ENCODE peak calls at places on chromosomes 13 and 19, in five cellular contexts. P is activated naive CD8-positive, alpha-beta T cell treated with anti-CD3 and anti-CD28 coated beads, Interleukin-2, amount 50 U/mL, for 24 hours; X is kidney tubule cell; O is hippocampal formation; E is fibroblast of the conjunctiva. R is an unnamed sample.

GRCh38 chr19:35044317-35045117 is 3.0 kb downstream of the HPN start:
- DNase-seq in P (peak), X (peak), E (no peak), O (peak), R (peak)

GRCh38 chr19:6608950-6609349 is 18.0 kb upstream of the CD70 start:
- DNase-seq in P (no peak), X (peak), O (no peak), E (no peak), R (no peak)

GRCh38 chr13:105918842-105919741 is 616.4 kb downstream of the EFNB2 start:
- DNase-seq in E (peak), O (no peak), X (peak), P (no peak), R (peak)

GRCh38 chr19:4914736-4915501 is 5.6 kb downstream of the UHRF1 start:
- DNase-seq in O (no peak), E (peak), P (peak), X (peak), R (peak)

GRCh38 chr13:61777902-61778301 is 362.3 kb upstream of the PCDH20 start:
- DNase-seq in X (no peak), P (no peak), E (no peak), O (no peak), R (no peak)

GRCh38 chr19:4304509-4305252 is at the start of gene FSD1:
- DNase-seq in O (peak), X (peak), P (peak), E (no peak), R (no peak)

GRCh38 chr19:1001538-1002166 is 1.4 kb downstream of the GRIN3B start:
- DNase-seq in E (no peak), X (peak), O (no peak), P (peak), R (no peak)

GRCh38 chr13:40806241-40806640 is 16.8 kb downstream of the SLC25A15 start:
- DNase-seq in O (no peak), X (no peak), P (no peak), E (no peak), R (no peak)

GRCh38 chr13:27783111-27783510 is 9.2 kb upstream of the GSX1 start:
- DNase-seq in P (no peak), E (no peak), X (no peak), O (no peak), R (no peak)

R was measured in mammary epithelial cell.